ENCODE peak calls at places on chromosomes 1 and 21, in five cellular contexts. F, E, J, T and Z are unnamed samples.

GRCh38 chr1:160113407-160113806 is 2.2 kb upstream of the ATP1A2 start:
- DNase-seq in F (no peak), E (no peak), J (no peak), T (no peak), Z (no peak)

GRCh38 chr1:241592273-241592958 is 47.8 kb downstream of the CHML start:
- DNase-seq in F (no peak), E (no peak), J (peak; percentile 13), T (no peak), Z (peak; percentile 48)

GRCh38 chr21:44872266-44872567 is 1.3 kb downstream of the PTTG1IP start:
- DNase-seq in F (peak; percentile 56), E (no peak), J (no peak), T (no peak), Z (no peak)

GRCh38 chr1:184032306-184033135 is 5.0 kb downstream of the COLGALT2 start:
- DNase-seq in F (no peak), E (no peak), J (no peak), T (no peak), Z (no peak)

GRCh38 chr1:169110691-169111447 is 4.4 kb downstream of the ATP1B1 start:
- DNase-seq in F (no peak), E (no peak), J (no peak), T (no peak), Z (no peak)

GRCh38 chr1:21001042-21001441 is 175.7 kb downstream of the EIF4G3 start:
- DNase-seq in F (no peak), E (no peak), J (no peak), T (no peak), Z (no peak)

GRCh38 chr1:154956557-154956956 is 658 bp upstream of the PBXIP1 start:
- DNase-seq in F (no peak), E (no peak), J (no peak), T (no peak), Z (no peak)

GRCh38 chr1:109523706-109524105 is 14.2 kb upstream of the AMIGO1 start:
- DNase-seq in F (no peak), E (no peak), J (no peak), T (no peak), Z (no peak)

GRCh38 chr1:89311757-89312156 is 39.1 kb upstream of the GBP5 start:
- DNase-seq in F (no peak), E (no peak), J (no peak), T (peak; percentile 0), Z (no peak)

GRCh38 chr1:231629132-231629531 is 2.5 kb downstream of the DISC1 start:
- DNase-seq in F (no peak), E (no peak), J (no peak), T (no peak), Z (no peak)

GRCh38 chr1:231628207-231628876 is 1.8 kb downstream of the DISC1 start:
- DNase-seq in F (peak; percentile 91), E (no peak), J (no peak), T (no peak), Z (no peak)

GRCh38 chr1:231631717-231632116 is 5.1 kb downstream of the DISC1 start:
- DNase-seq in F (no peak), E (no peak), J (no peak), T (no peak), Z (no peak)

GRCh38 chr1:231632119-231632518 is 5.5 kb downstream of the DISC1 start:
- DNase-seq in F (peak; percentile 45), E (no peak), J (no peak), T (no peak), Z (no peak)

DNA sequence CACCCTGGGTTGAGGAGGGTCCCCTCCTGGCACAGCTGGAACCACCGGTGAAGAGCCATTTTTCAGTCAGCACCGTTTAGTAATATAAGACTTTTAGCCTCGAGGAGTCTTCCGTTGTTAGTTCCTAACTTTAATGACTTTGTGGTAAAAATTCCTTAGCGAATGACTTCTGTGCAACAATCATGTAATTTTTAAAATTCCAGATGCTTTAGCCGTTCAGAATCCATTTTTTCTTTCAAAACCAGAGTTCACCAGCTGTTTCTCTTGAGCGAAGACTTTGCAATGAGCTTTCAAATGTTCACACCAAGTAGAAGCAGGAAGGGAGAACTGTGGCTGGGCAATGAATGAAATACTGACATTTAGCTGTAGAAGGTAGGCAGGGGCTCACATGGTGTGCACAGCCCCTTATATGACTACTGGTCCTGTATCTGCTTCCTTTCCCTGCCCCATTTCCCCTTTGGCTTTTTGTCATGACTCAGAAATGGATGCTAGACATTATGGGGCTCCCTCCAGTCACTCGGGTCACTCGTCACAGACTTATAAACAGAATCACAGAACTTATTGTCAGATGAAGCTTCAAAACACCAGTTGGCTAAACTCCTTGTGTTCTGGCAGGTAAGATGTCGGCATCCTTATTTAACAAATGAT is 4.1 kb downstream of the DISC1 start:
- DNase-seq in F (no peak), E (no peak), J (no peak), T (no peak), Z (no peak)
- TF ChIP-seq ZNF274 in F (no peak), E (no peak), J (no peak), T (no peak), Z (no peak)

GRCh38 chr1:38640371-38640770 is 219.2 kb downstream of the RRAGC start:
- DNase-seq in F (no peak), E (no peak), J (no peak), T (no peak), Z (no peak)

GRCh38 chr1:38644092-38644491 is 215.5 kb downstream of the RRAGC start:
- DNase-seq in F (no peak), E (no peak), J (no peak), T (no peak), Z (no peak)

GRCh38 chr1:38641661-38642060 is 217.9 kb downstream of the RRAGC start:
- DNase-seq in F (no peak), E (no peak), J (no peak), T (no peak), Z (no peak)
- TF ChIP-seq SP1 in F (no peak), E (no peak), J (no peak), T (no peak), Z (no peak)

GRCh38 chr1:22043175-22043769 is 9.2 kb upstream of the CDC42 start:
- DNase-seq in F (no peak), E (no peak), J (no peak), T (no peak), Z (no peak)
- TF ChIP-seq ZNF274 in F (no peak), E (no peak), J (no peak), T (no peak), Z (no peak)

GRCh38 chr1:47840791-47841190 is 156.4 kb downstream of the TRABD2B start:
- DNase-seq in F (peak; percentile 85), E (no peak), J (no peak), T (no peak), Z (no peak)

GRCh38 chr1:47840338-47840737 is 156.8 kb downstream of the TRABD2B start:
- DNase-seq in F (no peak), E (no peak), J (no peak), T (no peak), Z (no peak)

GRCh38 chr1:47842228-47842627 is 155.0 kb downstream of the TRABD2B start:
- DNase-seq in F (no peak), E (no peak), J (no peak), T (no peak), Z (no peak)

GRCh38 chr1:47843059-47843458 is 154.1 kb downstream of the TRABD2B start:
- DNase-seq in F (no peak), E (no peak), J (no peak), T (no peak), Z (no peak)

DNA sequence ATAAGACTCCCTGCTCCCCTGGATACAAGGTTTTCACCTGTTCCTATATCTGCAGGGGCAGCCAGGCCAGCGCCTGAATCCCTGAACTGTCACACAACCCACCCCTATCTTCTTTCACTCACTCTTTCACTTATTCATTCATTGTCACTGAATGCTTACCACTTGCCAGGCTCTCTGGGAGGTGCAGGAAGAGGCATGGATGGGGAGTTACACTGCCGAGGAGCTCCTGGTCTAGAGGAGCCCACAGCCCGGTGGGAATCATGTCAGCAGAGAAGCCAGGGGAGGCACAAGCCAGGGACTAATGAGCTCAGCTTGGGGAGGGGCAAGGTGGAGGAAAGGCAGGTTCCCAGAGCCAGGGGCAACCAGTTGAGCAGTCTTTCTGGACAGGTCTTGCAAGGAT is 155.8 kb downstream of the TRABD2B start:
- DNase-seq in F (no peak), E (no peak), J (no peak), T (no peak), Z (no peak)
- TF ChIP-seq SP1 in F (no peak), E (no peak), J (no peak), T (no peak), Z (no peak)

GRCh38 chr1:58572691-58573090 is 4.4 kb downstream of the TACSTD2 start:
- DNase-seq in F (no peak), E (no peak), J (no peak), T (no peak), Z (no peak)
- TF ChIP-seq ZNF274 in F (no peak), E (no peak), J (no peak), T (no peak), Z (no peak)

GRCh38 chr1:197970771-197971170 is 53.6 kb downstream of the LHX9 start:
- DNase-seq in F (no peak), E (no peak), J (no peak), T (no peak), Z (no peak)

GRCh38 chr1:197961933-197962332 is 44.8 kb downstream of the LHX9 start:
- DNase-seq in F (no peak), E (no peak), J (no peak), T (no peak), Z (no peak)

GRCh38 chr1:197967066-197967465 is 49.9 kb downstream of the LHX9 start:
- DNase-seq in F (no peak), E (no peak), J (no peak), T (no peak), Z (no peak)

GRCh38 chr1:197965132-197965707 is 48.0 kb downstream of the LHX9 start:
- DNase-seq in F (no peak), E (no peak), J (no peak), T (no peak), Z (no peak)
- TF ChIP-seq SP1 in F (no peak), E (no peak), J (no peak), T (no peak), Z (no peak)